ENCODE peak calls at places on chromosomes 2 and 18, in ten cellular contexts. H is osteocyte; P is DMS153; B is G401; W is stimulated activated CD4-positive, alpha-beta T cell treated with anti-CD3 and anti-CD28 coated beads, Interleukin-15, amount 100 ng/mL, for 24 hours; K is A549; O is NCI-H345; Q is CD8-positive, alpha-beta T cell; J is sciatic nerve; T is NCI-H446. M is an unnamed sample.
A peak's percentile ranks its signal among the peaks of the same experiment; 100 is the strongest.

GRCh38 chr2:70978388-70979357 is at the start of gene ANKRD53:
- DNase-seq in P (peak; percentile 10), K (no peak), O (peak; percentile 67), T (no peak), B (peak; percentile 29), J (no peak), Q (no peak), H (peak; percentile 85), W (peak; percentile 28), M (peak; percentile 86)

GRCh38 chr18:56000041-56000440 is 412.0 kb upstream of the TCF4 start:
- DNase-seq in H (no peak), Q (no peak), J (no peak), P (no peak), O (no peak), K (no peak), T (no peak), W (no peak), B (no peak), M (no peak)

GRCh38 chr2:652881-653480 is 24.2 kb downstream of the TMEM18 start:
- DNase-seq in B (no peak), K (no peak), J (no peak), W (no peak), P (no peak), T (no peak), H (peak; percentile 53), Q (no peak), O (no peak), M (no peak)

GRCh38 chr2:62660582-62661262 is 44.8 kb upstream of the EHBP1 start:
- DNase-seq in T (no peak), P (no peak), Q (no peak), H (no peak), B (no peak), J (no peak), O (no peak), W (no peak), K (no peak), M (no peak)

GRCh38 chr18:354003-354402 is 86.2 kb upstream of the THOC1 start:
- DNase-seq in B (no peak), Q (no peak), K (no peak), P (no peak), T (no peak), W (no peak), O (no peak), H (no peak), J (no peak), M (no peak)

GRCh38 chr2:188937228-188938220 is 36.6 kb upstream of the COL3A1 start:
- DNase-seq in Q (no peak), W (no peak), K (no peak), J (no peak), P (no peak), B (no peak), H (no peak), O (no peak), T (no peak), M (no peak)

GRCh38 chr2:226086190-226086589 is 686.7 kb downstream of the NYAP2 start:
- DNase-seq in T (no peak), K (no peak), J (no peak), B (no peak), P (no peak), Q (no peak), O (no peak), W (no peak), H (no peak), M (no peak)

GRCh38 chr2:73297151-73297559 is 3.8 kb upstream of the EGR4 start:
- DNase-seq in H (no peak), P (peak; percentile 44), B (peak; percentile 77), K (no peak), T (peak; percentile 30), J (no peak), Q (no peak), O (peak; percentile 25), W (no peak), M (no peak)

GRCh38 chr2:120531863-120532600 is 186.1 kb downstream of the INHBB start:
- DNase-seq in O (no peak), B (no peak), T (no peak), H (no peak), J (no peak), K (no peak), P (no peak), W (no peak), Q (no peak), M (peak; percentile 66)

GRCh38 chr2:233198026-233198425 is 53.4 kb upstream of the ATG16L1 start:
- DNase-seq in J (no peak), O (no peak), H (no peak), T (no peak), W (no peak), Q (no peak), P (no peak), B (no peak), K (no peak), M (no peak)

M was measured in spleen.